ENCODE peak calls at places on chromosomes 3 and 15, in four cellular contexts. F is activated CD8-positive, alpha-beta memory T cell treated with anti-CD3 and anti-CD28 coated beads, Interleukin-2, amount 50 U/mL, for 48 hours; J is activated T-helper 9 cell treated with anti-CD3 and anti-CD28 coated beads, Interleukin-2, amount 50 U/mL, for 16 hours; B is NCI-H1105 treated with DMSO at 0.1 percent for 48 hours. T is an unnamed sample.

GRCh38 chr15:81343371-81343770 is 19.4 kb upstream of the STARD5 start:
- DNase-seq in J (no peak), F (no peak), B (no peak), T (no peak)

GRCh38 chr15:91865903-91866302 is 12.4 kb downstream of the SLCO3A1 start:
- DNase-seq in F (no peak), B (no peak), J (no peak), T (no peak)

GRCh38 chr15:71485094-71485693 is 325.2 kb upstream of the NR2E3 start:
- DNase-seq in J (no peak), B (no peak), F (no peak), T (no peak)

GRCh38 chr3:52188586-52189404 is 9.2 kb upstream of the ALAS1 start:
- DNase-seq in B (no peak), F (no peak), J (no peak), T (no peak)

GRCh38 chr15:80588801-80589200 is 106.3 kb upstream of the ABHD17C start:
- DNase-seq in F (no peak), J (no peak), B (no peak), T (no peak)

GRCh38 chr15:58444658-58445332 is 13.0 kb downstream of the LIPC start:
- DNase-seq in J (no peak), F (no peak), B (no peak), T (no peak)

GRCh38 chr3:123419850-123420292 is 29.0 kb downstream of the ADCY5 start:
- DNase-seq in F (no peak), B (no peak), J (no peak), T (no peak)

GRCh38 chr15:60214201-60214600 is 183.6 kb downstream of the ANXA2 start:
- DNase-seq in B (no peak), F (no peak), J (no peak), T (no peak)

GRCh38 chr3:125003369-125003853 is 52.4 kb downstream of the HEG1 start:
- DNase-seq in B (no peak), J (no peak), F (no peak), T (no peak)

GRCh38 chr3:10248184-10248983 is at the start of gene TATDN2:
- DNase-seq in B (peak), F (peak), J (peak), T (peak)

GRCh38 chr15:42157381-42157780 is 945 bp upstream of the PLA2G4F start:
- DNase-seq in F (no peak), J (no peak), B (no peak), T (no peak)

GRCh38 chr3:14516738-14517345 is 23.3 kb downstream of the GRIP2 start:
- DNase-seq in J (no peak), B (no peak), F (no peak), T (no peak)

GRCh38 chr3:147298511-147298982 is 107.8 kb downstream of the ZIC4 start:
- DNase-seq in F (no peak), J (no peak), B (peak), T (no peak)

GRCh38 chr15:101445562-101446526 is 43.7 kb downstream of the PCSK6 start:
- DNase-seq in F (no peak), B (no peak), J (no peak), T (no peak)

GRCh38 chr3:177822826-177823225 is 625.5 kb upstream of the TBL1XR1 start:
- DNase-seq in B (no peak), F (no peak), J (no peak), T (no peak)

GRCh38 chr15:39491115-39491916 is 89.6 kb upstream of the THBS1 start:
- DNase-seq in B (no peak), J (no peak), F (no peak), T (no peak)

GRCh38 chr3:122952509-122952908 is 75.1 kb downstream of the SEMA5B start:
- DNase-seq in J (no peak), B (no peak), F (no peak), T (no peak)

GRCh38 chr3:182450942-182451607 is 342.2 kb upstream of the ATP11B start:
- DNase-seq in F (no peak), B (no peak), J (no peak), T (no peak)

GRCh38 chr3:45010718-45011355 is 15.3 kb upstream of the CLEC3B start:
- DNase-seq in B (no peak), F (no peak), J (no peak), T (no peak)

GRCh38 chr3:140117111-140117526 is 182.1 kb downstream of the CLSTN2 start:
- DNase-seq in F (no peak), J (no peak), B (no peak), T (no peak)

GRCh38 chr3:17806876-17807275 is 64.4 kb upstream of the TBC1D5 start:
- DNase-seq in F (no peak), J (no peak), B (no peak), T (no peak)

GRCh38 chr15:26179906-26180305 is 316.8 kb upstream of the ATP10A start:
- DNase-seq in F (no peak), B (no peak), J (no peak), T (no peak)